ENCODE peak calls at places on chromosome 15, in ten cellular contexts. W is tibial nerve; O is activated gamma-delta T cell treated with Interleukin-2 at 50 U/mL for 16 hours; H is stimulated activated CD4-positive, alpha-beta T cell treated with anti-CD3 and anti-CD28 coated beads, Interleukin-4, amount 100 ng/mL, for 4 hours; M is amniotic stem cell; R is CD8-positive, alpha-beta memory T cell; A is mesenteric fat pad; L is memory B cell; F is activated effector memory CD4-positive, alpha-beta T cell treated with anti-CD3 and anti-CD28 coated beads, Interleukin-2, amount 50 U/mL, for 16 hours; Q is occipital lobe. E is an unnamed sample.

GRCh38 chr15:61687124-61687523 is 373.1 kb downstream of the VPS13C start:
- DNase-seq in Q (no peak), A (no peak), F (no peak), H (no peak), R (no peak), O (no peak), L (no peak), W (no peak), M (no peak), E (no peak)

GRCh38 chr15:68249058-68249713 is 19.7 kb upstream of the CLN6 start:
- DNase-seq in A (no peak), Q (no peak), M (no peak), R (no peak), W (no peak), F (no peak), H (no peak), L (no peak), O (no peak), E (no peak)

GRCh38 chr15:48355377-48355776 is 24.1 kb downstream of the DUT start:
- DNase-seq in R (no peak), H (no peak), F (no peak), L (no peak), O (no peak), A (no peak), Q (no peak), M (no peak), W (no peak), E (no peak)

GRCh38 chr15:78708713-78709112 is 67.7 kb upstream of the CHRNB4 start:
- DNase-seq in F (no peak), H (no peak), M (no peak), Q (no peak), R (no peak), W (no peak), L (no peak), A (no peak), O (no peak), E (no peak)

GRCh38 chr15:87720235-87720634 is 536.3 kb downstream of the NTRK3 start:
- DNase-seq in Q (no peak), L (no peak), R (no peak), O (no peak), F (no peak), A (no peak), H (no peak), M (no peak), W (no peak), E (no peak)

GRCh38 chr15:68408526-68408925 is 23.4 kb downstream of the ITGA11 start:
- DNase-seq in L (no peak), A (peak), F (peak), O (no peak), H (no peak), Q (no peak), W (no peak), R (no peak), M (no peak), E (no peak)

GRCh38 chr15:40053234-40054055 is 14.5 kb upstream of the SRP14 start:
- DNase-seq in A (peak), F (no peak), R (no peak), M (no peak), L (no peak), W (no peak), H (no peak), Q (no peak), O (no peak), E (no peak)

GRCh38 chr15:58546635-58547627 is 115.1 kb downstream of the LIPC start:
- DNase-seq in Q (no peak), O (no peak), M (peak), W (no peak), F (no peak), A (no peak), L (no peak), R (no peak), H (no peak), E (no peak)

GRCh38 chr15:54576303-54576935 is 598.2 kb downstream of the UNC13C start:
- DNase-seq in O (no peak), R (no peak), Q (no peak), L (no peak), F (no peak), H (no peak), W (no peak), M (no peak), A (no peak), E (no peak)

GRCh38 chr15:22989576-22990477 is 9.7 kb upstream of the CYFIP1 start:
- DNase-seq in W (no peak), Q (no peak), M (no peak), O (no peak), F (no peak), H (no peak), A (peak), L (no peak), R (no peak), E (no peak)

GRCh38 chr15:65056868-65057548 is 10.8 kb downstream of the RASL12 start:
- DNase-seq in Q (no peak), W (no peak), H (no peak), M (no peak), F (no peak), L (no peak), R (no peak), O (no peak), A (no peak), E (no peak)

GRCh38 chr15:95874625-95875024 is 455.9 kb upstream of the NR2F2 start:
- DNase-seq in O (no peak), L (no peak), F (no peak), W (no peak), M (no peak), Q (no peak), H (no peak), A (no peak), R (no peak), E (no peak)

GRCh38 chr15:71775857-71776256 is 34.5 kb upstream of the NR2E3 start:
- DNase-seq in M (no peak), R (no peak), F (no peak), L (no peak), O (no peak), H (no peak), A (no peak), Q (no peak), W (no peak), E (no peak)

GRCh38 chr15:96381463-96381862 is 51.0 kb downstream of the NR2F2 start:
- DNase-seq in O (no peak), A (no peak), R (no peak), Q (no peak), H (no peak), L (no peak), F (no peak), W (no peak), M (no peak), E (no peak)

GRCh38 chr15:85925649-85926237 is 131.0 kb upstream of the KLHL25 start:
- DNase-seq in L (no peak), F (no peak), R (no peak), M (no peak), W (no peak), O (no peak), A (no peak), H (no peak), Q (no peak), E (no peak)

GRCh38 chr15:94237903-94238302 is 6.5 kb downstream of the MCTP2 start:
- DNase-seq in F (no peak), W (no peak), H (no peak), L (no peak), A (no peak), R (no peak), Q (no peak), M (no peak), O (no peak), E (no peak)

GRCh38 chr15:45268135-45268534 is 16.1 kb downstream of the SLC28A2 start:
- DNase-seq in Q (no peak), F (no peak), W (no peak), A (no peak), L (no peak), H (no peak), M (no peak), O (no peak), R (no peak), E (no peak)